ENCODE peak calls at places on chromosomes 7 and 10, in seven cellular contexts. One of them, this sample, is unnamed.

GRCh38 chr7:1533569-1534329 is 3.2 kb downstream of the MAFK start:
- DNase-seq in CD4-positive, alpha-beta T cell: peak
- DNase-seq in NCI-H510A treated with DMSO at 0.1 percent for 48 hours: no peak
- DNase-seq in GM03348: peak
- DNase-seq in CD4-positive, CD25-positive, alpha-beta regulatory T cell: peak
- DNase-seq in brain microvascular endothelial cell: peak
- DNase-seq in amygdala: no peak
- DNase-seq in this sample: no peak

GRCh38 chr7:120979765-120980499 is 8.6 kb upstream of the CPED1 start:
- DNase-seq in CD4-positive, alpha-beta T cell: no peak
- DNase-seq in NCI-H510A treated with DMSO at 0.1 percent for 48 hours: no peak
- DNase-seq in GM03348: peak
- DNase-seq in CD4-positive, CD25-positive, alpha-beta regulatory T cell: no peak
- DNase-seq in brain microvascular endothelial cell: no peak
- DNase-seq in amygdala: no peak
- DNase-seq in this sample: no peak

GRCh38 chr7:57404343-57404966 is 45.5 kb upstream of the ZNF716 start:
- DNase-seq in CD4-positive, alpha-beta T cell: no peak
- DNase-seq in NCI-H510A treated with DMSO at 0.1 percent for 48 hours: no peak
- DNase-seq in GM03348: no peak
- DNase-seq in CD4-positive, CD25-positive, alpha-beta regulatory T cell: no peak
- DNase-seq in brain microvascular endothelial cell: no peak
- DNase-seq in amygdala: no peak
- DNase-seq in this sample: no peak

GRCh38 chr7:151425670-151426075 is 14.3 kb downstream of the CRYGN start:
- DNase-seq in CD4-positive, alpha-beta T cell: no peak
- DNase-seq in NCI-H510A treated with DMSO at 0.1 percent for 48 hours: peak
- DNase-seq in GM03348: peak
- DNase-seq in CD4-positive, CD25-positive, alpha-beta regulatory T cell: no peak
- DNase-seq in brain microvascular endothelial cell: peak
- DNase-seq in amygdala: no peak
- DNase-seq in this sample: no peak

GRCh38 chr7:24477807-24478655 is 95.2 kb upstream of the PALS2 start:
- DNase-seq in CD4-positive, alpha-beta T cell: no peak
- DNase-seq in NCI-H510A treated with DMSO at 0.1 percent for 48 hours: peak
- DNase-seq in GM03348: peak
- DNase-seq in CD4-positive, CD25-positive, alpha-beta regulatory T cell: no peak
- DNase-seq in brain microvascular endothelial cell: peak
- DNase-seq in amygdala: no peak
- DNase-seq in this sample: no peak

GRCh38 chr7:76332073-76332472 is 26.7 kb downstream of the YWHAG start:
- DNase-seq in CD4-positive, alpha-beta T cell: no peak
- DNase-seq in NCI-H510A treated with DMSO at 0.1 percent for 48 hours: peak
- DNase-seq in GM03348: no peak
- DNase-seq in CD4-positive, CD25-positive, alpha-beta regulatory T cell: no peak
- DNase-seq in brain microvascular endothelial cell: no peak
- DNase-seq in amygdala: no peak
- DNase-seq in this sample: no peak

GRCh38 chr10:122060250-122060649 is 71.3 kb downstream of the TACC2 start:
- DNase-seq in CD4-positive, alpha-beta T cell: no peak
- DNase-seq in NCI-H510A treated with DMSO at 0.1 percent for 48 hours: no peak
- DNase-seq in GM03348: peak
- DNase-seq in CD4-positive, CD25-positive, alpha-beta regulatory T cell: no peak
- DNase-seq in brain microvascular endothelial cell: peak
- DNase-seq in amygdala: no peak
- DNase-seq in this sample: no peak

GRCh38 chr10:15879058-15879457 is 18.8 kb upstream of the MINDY3 start:
- DNase-seq in CD4-positive, alpha-beta T cell: no peak
- DNase-seq in NCI-H510A treated with DMSO at 0.1 percent for 48 hours: peak
- DNase-seq in GM03348: peak
- DNase-seq in CD4-positive, CD25-positive, alpha-beta regulatory T cell: peak
- DNase-seq in brain microvascular endothelial cell: peak
- DNase-seq in amygdala: no peak
- DNase-seq in this sample: no peak

GRCh38 chr10:49008505-49009202 is 69.0 kb upstream of the LRRC18 start:
- DNase-seq in CD4-positive, alpha-beta T cell: no peak
- DNase-seq in NCI-H510A treated with DMSO at 0.1 percent for 48 hours: no peak
- DNase-seq in GM03348: no peak
- DNase-seq in CD4-positive, CD25-positive, alpha-beta regulatory T cell: no peak
- DNase-seq in brain microvascular endothelial cell: no peak
- DNase-seq in amygdala: no peak
- DNase-seq in this sample: no peak

GRCh38 chr10:130128922-130129321 is 7.3 kb upstream of the GLRX3 start:
- DNase-seq in CD4-positive, alpha-beta T cell: no peak
- DNase-seq in NCI-H510A treated with DMSO at 0.1 percent for 48 hours: no peak
- DNase-seq in GM03348: no peak
- DNase-seq in CD4-positive, CD25-positive, alpha-beta regulatory T cell: no peak
- DNase-seq in brain microvascular endothelial cell: no peak
- DNase-seq in amygdala: no peak
- DNase-seq in this sample: no peak

GRCh38 chr10:73629165-73629564 is 12.1 kb downstream of the MYOZ1 start:
- DNase-seq in CD4-positive, alpha-beta T cell: no peak
- DNase-seq in NCI-H510A treated with DMSO at 0.1 percent for 48 hours: no peak
- DNase-seq in GM03348: no peak
- DNase-seq in CD4-positive, CD25-positive, alpha-beta regulatory T cell: no peak
- DNase-seq in brain microvascular endothelial cell: no peak
- DNase-seq in amygdala: no peak
- DNase-seq in this sample: no peak

GRCh38 chr10:87622290-87623004 is 37.2 kb upstream of the PAPSS2 start:
- DNase-seq in CD4-positive, alpha-beta T cell: no peak
- DNase-seq in NCI-H510A treated with DMSO at 0.1 percent for 48 hours: no peak
- DNase-seq in GM03348: no peak
- DNase-seq in CD4-positive, CD25-positive, alpha-beta regulatory T cell: no peak
- DNase-seq in brain microvascular endothelial cell: no peak
- DNase-seq in amygdala: no peak
- DNase-seq in this sample: no peak

This sample was measured in effector CD8-positive, alpha-beta T cell.